ENCODE peak calls at places on chromosomes 2 and 18, in ten cellular contexts. One of them, this sample, is unnamed. For H3K4me1, the result is how much of the 10 kb centered on the place peaks cover.

GRCh38 chr2:85771486-85771885 is 17.7 kb downstream of the ATOH8 start:
- DNase-seq in suprapubic skin: no peak
- DNase-seq in breast epithelium: no peak
- DNase-seq in SK-N-SH: no peak
- DNase-seq in endothelial cell of umbilical vein: no peak
- DNase-seq in prostate gland: no peak
- DNase-seq in spleen: no peak
- DNase-seq in HCT116: no peak
- DNase-seq in upper lobe of left lung: no peak
- DNase-seq in esophagus muscularis mucosa: no peak
- DNase-seq in this sample: no peak

GRCh38 chr2:147082850-147083522 is 761.8 kb upstream of the ACVR2A start:
- DNase-seq in spleen: no peak
- DNase-seq in SK-N-SH: peak
- DNase-seq in suprapubic skin: no peak
- DNase-seq in HCT116: peak
- DNase-seq in upper lobe of left lung: no peak
- DNase-seq in breast epithelium: peak
- DNase-seq in prostate gland: peak
- DNase-seq in esophagus muscularis mucosa: no peak
- DNase-seq in endothelial cell of umbilical vein: peak
- DNase-seq in this sample: no peak

GRCh38 chr2:74730530-74730929 is 76.5 kb downstream of the SEMA4F start:
- DNase-seq in prostate gland: no peak
- DNase-seq in HCT116: no peak
- DNase-seq in endothelial cell of umbilical vein: no peak
- DNase-seq in suprapubic skin: no peak
- DNase-seq in spleen: no peak
- DNase-seq in breast epithelium: no peak
- DNase-seq in esophagus muscularis mucosa: no peak
- DNase-seq in upper lobe of left lung: no peak
- DNase-seq in SK-N-SH: no peak
- DNase-seq in this sample: no peak

GRCh38 chr2:215140166-215140707 is 1.8 kb upstream of the ABCA12 start:
- DNase-seq in spleen: no peak
- DNase-seq in esophagus muscularis mucosa: no peak
- DNase-seq in endothelial cell of umbilical vein: no peak
- DNase-seq in SK-N-SH: no peak
- DNase-seq in upper lobe of left lung: no peak
- DNase-seq in prostate gland: no peak
- DNase-seq in HCT116: no peak
- DNase-seq in breast epithelium: no peak
- DNase-seq in suprapubic skin: no peak
- DNase-seq in this sample: no peak

GRCh38 chr2:102780467-102780866 is 18.6 kb downstream of the TMEM182 start:
- DNase-seq in prostate gland: no peak
- DNase-seq in SK-N-SH: no peak
- DNase-seq in endothelial cell of umbilical vein: no peak
- DNase-seq in spleen: no peak
- DNase-seq in HCT116: no peak
- DNase-seq in suprapubic skin: no peak
- DNase-seq in breast epithelium: no peak
- DNase-seq in esophagus muscularis mucosa: no peak
- DNase-seq in upper lobe of left lung: no peak
- DNase-seq in this sample: no peak

GRCh38 chr2:28544915-28545589 is 49.2 kb downstream of the PLB1 start:
- DNase-seq in upper lobe of left lung: no peak
- DNase-seq in prostate gland: no peak
- DNase-seq in esophagus muscularis mucosa: no peak
- DNase-seq in spleen: no peak
- DNase-seq in breast epithelium: no peak
- DNase-seq in SK-N-SH: no peak
- DNase-seq in suprapubic skin: no peak
- DNase-seq in HCT116: no peak
- DNase-seq in endothelial cell of umbilical vein: no peak
- DNase-seq in this sample: no peak

GRCh38 chr2:208252766-208253492 is 1.9 kb downstream of the IDH1 start:
- DNase-seq in SK-N-SH: no peak
- DNase-seq in esophagus muscularis mucosa: no peak
- DNase-seq in breast epithelium: no peak
- DNase-seq in endothelial cell of umbilical vein: no peak
- DNase-seq in spleen: no peak
- DNase-seq in HCT116: no peak
- DNase-seq in upper lobe of left lung: no peak
- DNase-seq in suprapubic skin: no peak
- DNase-seq in prostate gland: no peak
- DNase-seq in this sample: no peak

GRCh38 chr2:18588049-18588448 is 1.3 kb downstream of the NT5C1B start:
- DNase-seq in suprapubic skin: no peak
- DNase-seq in upper lobe of left lung: no peak
- DNase-seq in endothelial cell of umbilical vein: no peak
- DNase-seq in prostate gland: no peak
- DNase-seq in HCT116: no peak
- DNase-seq in esophagus muscularis mucosa: no peak
- DNase-seq in breast epithelium: no peak
- DNase-seq in spleen: no peak
- DNase-seq in SK-N-SH: no peak
- DNase-seq in this sample: no peak

GRCh38 chr18:26971327-26971918 is 105.9 kb upstream of the AQP4 start:
- DNase-seq in spleen: no peak
- DNase-seq in breast epithelium: no peak
- DNase-seq in esophagus muscularis mucosa: no peak
- DNase-seq in SK-N-SH: no peak
- DNase-seq in prostate gland: no peak
- DNase-seq in endothelial cell of umbilical vein: no peak
- DNase-seq in HCT116: no peak
- DNase-seq in upper lobe of left lung: peak
- DNase-seq in suprapubic skin: no peak
- DNase-seq in this sample: no peak

GRCh38 chr2:176085861-176086771 is 2.4 kb upstream of the EVX2 start:
- DNase-seq in prostate gland: no peak
- DNase-seq in upper lobe of left lung: peak
- DNase-seq in breast epithelium: no peak
- DNase-seq in esophagus muscularis mucosa: no peak
- DNase-seq in spleen: no peak
- DNase-seq in suprapubic skin: no peak
- DNase-seq in endothelial cell of umbilical vein: peak
- DNase-seq in HCT116: peak
- DNase-seq in SK-N-SH: peak
- DNase-seq in this sample: peak

GRCh38 chr2:168119519-168120141 is 127.8 kb downstream of the STK39 start:
- DNase-seq in breast epithelium: no peak
- DNase-seq in SK-N-SH: no peak
- DNase-seq in endothelial cell of umbilical vein: peak
- DNase-seq in suprapubic skin: no peak
- DNase-seq in esophagus muscularis mucosa: no peak
- DNase-seq in HCT116: peak
- DNase-seq in prostate gland: peak
- DNase-seq in spleen: no peak
- DNase-seq in upper lobe of left lung: no peak
- DNase-seq in this sample: no peak

GRCh38 chr2:186683341-186683740 is 10.5 kb upstream of the FAM171B start:
- DNase-seq in spleen: no peak
- DNase-seq in HCT116: no peak
- DNase-seq in prostate gland: no peak
- DNase-seq in upper lobe of left lung: no peak
- DNase-seq in suprapubic skin: no peak
- DNase-seq in esophagus muscularis mucosa: no peak
- DNase-seq in endothelial cell of umbilical vein: no peak
- DNase-seq in breast epithelium: no peak
- DNase-seq in SK-N-SH: no peak
- DNase-seq in this sample: no peak

GRCh38 chr2:54560146-54560881 is 104.2 kb downstream of the SPTBN1 start:
- DNase-seq in upper lobe of left lung: no peak
- DNase-seq in HCT116: no peak
- DNase-seq in SK-N-SH: peak
- DNase-seq in spleen: peak
- DNase-seq in esophagus muscularis mucosa: no peak
- DNase-seq in breast epithelium: peak
- DNase-seq in suprapubic skin: no peak
- DNase-seq in endothelial cell of umbilical vein: peak
- DNase-seq in prostate gland: peak
- DNase-seq in this sample: peak

GRCh38 chr2:230821261-230821990 is 43.3 kb upstream of the ITM2C start:
- DNase-seq in esophagus muscularis mucosa: no peak
- DNase-seq in endothelial cell of umbilical vein: no peak
- DNase-seq in HCT116: no peak
- DNase-seq in suprapubic skin: no peak
- DNase-seq in prostate gland: no peak
- DNase-seq in SK-N-SH: no peak
- DNase-seq in upper lobe of left lung: no peak
- DNase-seq in spleen: no peak
- DNase-seq in breast epithelium: no peak
- DNase-seq in this sample: no peak
- TF ChIP-seq POLR2AphosphoS5 in esophagus muscularis mucosa: no peak
- TF ChIP-seq POLR2AphosphoS5 in endothelial cell of umbilical vein: no peak
- TF ChIP-seq POLR2AphosphoS5 in HCT116: no peak
- TF ChIP-seq POLR2AphosphoS5 in suprapubic skin: no peak
- TF ChIP-seq POLR2AphosphoS5 in prostate gland: no peak
- TF ChIP-seq POLR2AphosphoS5 in SK-N-SH: no peak
- TF ChIP-seq POLR2AphosphoS5 in upper lobe of left lung: no peak
- TF ChIP-seq POLR2AphosphoS5 in spleen: no peak
- TF ChIP-seq POLR2AphosphoS5 in breast epithelium: no peak
- TF ChIP-seq POLR2AphosphoS5 in this sample: no peak

GRCh38 chr18:56217406-56217805 is 421.0 kb downstream of the TXNL1 start:
- DNase-seq in SK-N-SH: no peak
- DNase-seq in suprapubic skin: no peak
- DNase-seq in esophagus muscularis mucosa: no peak
- DNase-seq in HCT116: no peak
- DNase-seq in prostate gland: no peak
- DNase-seq in endothelial cell of umbilical vein: no peak
- DNase-seq in spleen: no peak
- DNase-seq in upper lobe of left lung: no peak
- DNase-seq in breast epithelium: no peak
- DNase-seq in this sample: no peak
- H3K4me1 ChIP-seq in SK-N-SH: under half
- H3K4me1 ChIP-seq in suprapubic skin: under half
- H3K4me1 ChIP-seq in esophagus muscularis mucosa: under half
- H3K4me1 ChIP-seq in HCT116: under half
- H3K4me1 ChIP-seq in prostate gland: under half
- H3K4me1 ChIP-seq in endothelial cell of umbilical vein: under half
- H3K4me1 ChIP-seq in spleen: under half
- H3K4me1 ChIP-seq in upper lobe of left lung: under half
- H3K4me1 ChIP-seq in breast epithelium: under half
- H3K4me1 ChIP-seq in this sample: under half

GRCh38 chr2:43224571-43225092 is 1.8 kb downstream of the ZFP36L2 start:
- DNase-seq in spleen: peak
- DNase-seq in esophagus muscularis mucosa: no peak
- DNase-seq in HCT116: no peak
- DNase-seq in upper lobe of left lung: peak
- DNase-seq in breast epithelium: no peak
- DNase-seq in SK-N-SH: peak
- DNase-seq in endothelial cell of umbilical vein: no peak
- DNase-seq in suprapubic skin: no peak
- DNase-seq in prostate gland: no peak
- DNase-seq in this sample: peak
- TF ChIP-seq POLR2AphosphoS5 in spleen: no peak
- TF ChIP-seq POLR2AphosphoS5 in esophagus muscularis mucosa: no peak
- TF ChIP-seq POLR2AphosphoS5 in HCT116: no peak
- TF ChIP-seq POLR2AphosphoS5 in upper lobe of left lung: peak
- TF ChIP-seq POLR2AphosphoS5 in breast epithelium: no peak
- TF ChIP-seq POLR2AphosphoS5 in SK-N-SH: no peak
- TF ChIP-seq POLR2AphosphoS5 in endothelial cell of umbilical vein: no peak
- TF ChIP-seq POLR2AphosphoS5 in suprapubic skin: no peak
- TF ChIP-seq POLR2AphosphoS5 in prostate gland: no peak
- TF ChIP-seq POLR2AphosphoS5 in this sample: no peak

GRCh38 chr2:233424028-233424951 is 70.0 kb downstream of the DGKD start:
- DNase-seq in upper lobe of left lung: peak
- DNase-seq in breast epithelium: peak
- DNase-seq in SK-N-SH: no peak
- DNase-seq in HCT116: no peak
- DNase-seq in endothelial cell of umbilical vein: no peak
- DNase-seq in prostate gland: no peak
- DNase-seq in esophagus muscularis mucosa: no peak
- DNase-seq in suprapubic skin: peak
- DNase-seq in spleen: no peak
- DNase-seq in this sample: no peak
- H3K4me1 ChIP-seq in upper lobe of left lung: under half
- H3K4me1 ChIP-seq in breast epithelium: under half
- H3K4me1 ChIP-seq in SK-N-SH: under half
- H3K4me1 ChIP-seq in HCT116: under half
- H3K4me1 ChIP-seq in endothelial cell of umbilical vein: under half
- H3K4me1 ChIP-seq in prostate gland: under half
- H3K4me1 ChIP-seq in esophagus muscularis mucosa: under half
- H3K4me1 ChIP-seq in suprapubic skin: under half
- H3K4me1 ChIP-seq in spleen: under half
- H3K4me1 ChIP-seq in this sample: under half

DNA sequence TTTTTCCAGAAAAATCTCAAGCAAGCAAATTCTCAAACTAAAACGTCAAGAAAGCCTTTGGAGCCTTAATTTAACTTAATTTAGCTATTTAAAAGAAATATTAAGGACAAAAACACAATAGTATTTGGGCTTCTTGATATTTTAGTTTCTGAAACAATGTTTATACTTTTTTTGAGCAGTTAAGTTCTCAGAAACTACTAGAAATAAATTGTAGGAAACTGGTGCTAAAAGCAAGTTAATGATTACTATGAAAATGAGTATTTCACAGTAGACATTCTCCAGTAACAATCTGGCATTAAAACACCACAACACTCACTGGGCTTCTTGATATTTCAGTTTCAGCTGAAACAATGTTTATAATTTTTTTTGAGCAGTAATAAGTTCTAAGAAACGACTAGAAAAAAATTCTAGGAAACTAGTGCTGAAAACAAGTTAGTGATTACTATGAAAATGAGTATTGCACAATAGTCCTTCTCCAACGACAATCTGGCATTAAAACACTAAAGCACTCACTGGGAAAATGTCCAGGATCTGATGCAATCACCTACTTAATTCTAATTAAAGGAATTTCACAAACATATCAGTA is 45.1 kb downstream of the TRAK2 start:
- DNase-seq in SK-N-SH: no peak
- DNase-seq in esophagus muscularis mucosa: no peak
- DNase-seq in breast epithelium: peak
- DNase-seq in suprapubic skin: no peak
- DNase-seq in HCT116: no peak
- DNase-seq in upper lobe of left lung: no peak
- DNase-seq in endothelial cell of umbilical vein: peak
- DNase-seq in spleen: no peak
- DNase-seq in prostate gland: peak
- DNase-seq in this sample: no peak
- TF ChIP-seq POLR2AphosphoS5 in SK-N-SH: no peak
- TF ChIP-seq POLR2AphosphoS5 in esophagus muscularis mucosa: no peak
- TF ChIP-seq POLR2AphosphoS5 in breast epithelium: peak
- TF ChIP-seq POLR2AphosphoS5 in suprapubic skin: no peak
- TF ChIP-seq POLR2AphosphoS5 in HCT116: peak
- TF ChIP-seq POLR2AphosphoS5 in upper lobe of left lung: no peak
- TF ChIP-seq POLR2AphosphoS5 in endothelial cell of umbilical vein: no peak
- TF ChIP-seq POLR2AphosphoS5 in spleen: no peak
- TF ChIP-seq POLR2AphosphoS5 in prostate gland: peak
- TF ChIP-seq POLR2AphosphoS5 in this sample: peak

GRCh38 chr2:73233154-73233931 is at the start of gene PRADC1:
- DNase-seq in esophagus muscularis mucosa: peak
- DNase-seq in endothelial cell of umbilical vein: peak
- DNase-seq in breast epithelium: peak
- DNase-seq in prostate gland: peak
- DNase-seq in upper lobe of left lung: peak
- DNase-seq in spleen: peak
- DNase-seq in SK-N-SH: peak
- DNase-seq in HCT116: peak
- DNase-seq in suprapubic skin: peak
- DNase-seq in this sample: peak
- H3K4me1 ChIP-seq in esophagus muscularis mucosa: under half
- H3K4me1 ChIP-seq in endothelial cell of umbilical vein: under half
- H3K4me1 ChIP-seq in breast epithelium: under half
- H3K4me1 ChIP-seq in prostate gland: under half
- H3K4me1 ChIP-seq in upper lobe of left lung: under half
- H3K4me1 ChIP-seq in spleen: under half
- H3K4me1 ChIP-seq in SK-N-SH: under half
- H3K4me1 ChIP-seq in HCT116: under half
- H3K4me1 ChIP-seq in suprapubic skin: under half
- H3K4me1 ChIP-seq in this sample: under half

This sample was measured in sigmoid colon.